ENCODE peak calls at places on chromosomes 11 and 22, in six cellular contexts. L is stomach, M is RWPE2, P is right atrium auricular region, Z is Caco-2, W is adipocyte. E is an unnamed sample. For H3K4me1, the result is how much of the 10 kb centered on the place peaks cover.

GRCh38 chr11:99979052-99979451 is 708.0 kb upstream of the ARHGAP42 start:
- DNase-seq in L (no peak), M (no peak), P (no peak), Z (no peak), W (no peak), E (no peak)

GRCh38 chr11:68076371-68077042 is 37.7 kb downstream of the TCIRG1 start:
- DNase-seq in L (no peak), M (no peak), P (no peak), Z (no peak), W (no peak), E (no peak)

GRCh38 chr11:9672918-9673317 is 9.0 kb downstream of the SWAP70 start:
- DNase-seq in L (no peak), M (no peak), P (no peak), Z (no peak), W (no peak), E (no peak)

GRCh38 chr11:120932305-120932905 is 91.5 kb upstream of the TBCEL start:
- DNase-seq in L (no peak), M (no peak), P (no peak), Z (no peak), W (no peak), E (no peak)

GRCh38 chr11:107017433-107018227 is 646 bp downstream of the GUCY1A2 start:
- DNase-seq in L (no peak), M (peak), P (no peak), Z (no peak), W (peak), E (peak)

GRCh38 chr11:44532809-44533208 is 32.7 kb upstream of the CD82 start:
- DNase-seq in L (no peak), M (no peak), P (no peak), Z (no peak), W (no peak), E (no peak)

GRCh38 chr11:70689764-70690163 is 291.4 kb downstream of the CTTN start:
- DNase-seq in L (no peak), M (no peak), P (no peak), Z (no peak), W (no peak), E (no peak)

GRCh38 chr11:16809901-16810668 is 71.6 kb downstream of the C11orf58 start:
- DNase-seq in L (no peak), M (no peak), P (peak), Z (no peak), W (peak), E (no peak)

GRCh38 chr11:43116071-43116470 is 195.7 kb upstream of the API5 start:
- DNase-seq in L (no peak), M (no peak), P (no peak), Z (no peak), W (no peak), E (no peak)

GRCh38 chr11:74570266-74571061 is 21.9 kb upstream of the POLD3 start:
- DNase-seq in L (peak), M (no peak), P (no peak), Z (peak), W (peak), E (peak)

GRCh38 chr22:40620464-40621046 is 16.0 kb downstream of the MRTFA start:
- DNase-seq in L (no peak), M (no peak), P (no peak), Z (no peak), W (no peak), E (no peak)

GRCh38 chr22:49913026-49913425 is 5.2 kb downstream of the ALG12 start:
- DNase-seq in L (no peak), M (no peak), P (no peak), Z (no peak), W (no peak), E (peak)

GRCh38 chr11:111743700-111744099 is 22.5 kb downstream of the PPP2R1B start:
- DNase-seq in L (no peak), M (no peak), P (no peak), Z (no peak), W (no peak), E (no peak)

GRCh38 chr11:94700631-94701030 is 67.5 kb upstream of the AMOTL1 start:
- DNase-seq in L (no peak), M (no peak), P (no peak), Z (no peak), W (no peak), E (no peak)

GRCh38 chr11:72333657-72334056 is 89.7 kb upstream of the PHOX2A start:
- DNase-seq in L (no peak), M (no peak), P (no peak), Z (no peak), W (no peak), E (peak)

GRCh38 chr11:88522624-88523361 is 185.3 kb upstream of the CTSC start:
- DNase-seq in L (no peak), M (no peak), P (no peak), Z (no peak), W (peak), E (no peak)

GRCh38 chr22:46036558-46037408 is 59.8 kb upstream of the WNT7B start:
- DNase-seq in L (peak), M (peak), P (no peak), Z (peak), W (no peak), E (peak)

GRCh38 chr11:831132-831864 is 1.5 kb upstream of the CD151 start:
- DNase-seq in L (no peak), M (no peak), P (no peak), Z (no peak), W (peak), E (no peak)

GRCh38 chr11:832529-833113 is at the start of gene CD151:
- DNase-seq in L (peak), M (no peak), P (no peak), Z (no peak), W (peak), E (peak)

GRCh38 chr11:833114-833791 is 501 bp downstream of the CD151 start:
- DNase-seq in L (peak), M (no peak), P (peak), Z (no peak), W (peak), E (peak)

GRCh38 chr11:830295-831131 is 2.2 kb upstream of the CD151 start:
- DNase-seq in L (peak), M (peak), P (no peak), Z (peak), W (peak), E (peak)

DNA sequence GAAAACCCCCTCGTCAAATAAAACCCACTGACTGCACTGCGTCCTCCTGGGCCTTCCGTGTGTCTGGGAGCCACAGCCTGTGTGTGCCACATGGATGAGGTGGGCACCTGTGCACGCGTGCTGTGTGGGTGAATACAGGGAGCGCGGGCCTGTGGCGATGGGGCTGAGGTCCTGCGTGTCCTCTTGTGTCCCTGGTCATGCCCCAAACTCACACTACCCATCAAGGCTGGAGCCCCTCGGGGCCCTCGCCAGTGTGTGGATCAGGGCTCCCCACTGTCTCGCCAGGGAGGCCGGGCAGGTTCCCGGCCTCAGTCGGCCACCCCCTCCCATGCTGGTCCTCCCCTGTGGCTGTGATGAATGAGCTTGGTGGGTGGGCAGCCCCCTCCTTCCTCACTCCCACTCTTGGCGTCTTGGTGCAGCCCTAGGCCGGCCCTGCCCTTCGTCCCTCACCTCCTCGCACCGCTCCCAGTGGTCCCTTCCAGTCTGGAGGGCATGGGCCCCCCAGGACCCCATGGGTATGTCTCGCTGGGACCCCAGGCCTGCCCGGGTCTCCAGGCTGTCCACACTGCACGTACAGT is 712 bp upstream of the CD151 start:
- DNase-seq in L (no peak), M (no peak), P (no peak), Z (no peak), W (no peak), E (peak)
- H3K4me1 ChIP-seq in L (half or more), M (under half), P (under half), Z (under half), W (under half), E (half or more)

GRCh38 chr11:2397005-2397404 is 3.5 kb upstream of the TSSC4 start:
- DNase-seq in L (no peak), M (no peak), P (no peak), Z (no peak), W (no peak), E (no peak)
- H3K4me1 ChIP-seq in L (half or more), M (under half), P (under half), Z (under half), W (under half), E (under half)

DNA sequence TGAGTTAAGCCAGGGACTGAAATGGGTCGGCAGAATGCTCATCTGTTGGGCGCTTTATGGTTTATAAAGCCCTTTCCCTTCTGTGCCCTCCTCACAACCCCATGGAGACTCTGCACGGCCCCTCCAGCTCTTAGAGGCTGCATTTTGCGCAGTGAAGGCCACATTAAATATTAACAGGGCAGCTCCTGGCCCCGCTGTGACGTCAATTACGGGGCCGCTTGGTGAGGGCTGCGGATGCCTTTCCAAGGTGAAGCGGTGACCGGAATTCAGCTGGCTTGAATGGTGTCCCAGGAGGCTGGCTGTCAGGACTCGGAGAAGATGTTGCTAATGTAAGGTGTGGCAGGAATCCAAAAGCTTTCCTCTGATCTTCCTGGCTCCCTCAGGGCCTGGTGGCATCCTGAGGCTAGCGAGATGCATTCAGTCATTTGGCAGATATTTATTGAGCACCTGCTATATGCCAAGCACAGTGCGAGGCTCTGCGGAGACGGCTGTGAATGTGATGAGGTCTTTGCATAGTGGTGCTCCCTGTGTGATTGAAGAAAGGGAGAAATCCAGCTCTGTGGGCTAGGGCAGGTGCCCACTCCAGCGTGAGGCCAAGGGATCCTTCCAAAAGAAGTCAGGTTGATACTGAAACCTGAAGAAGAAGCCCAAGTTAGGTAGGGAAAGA is 10.4 kb upstream of the YWHAH start:
- DNase-seq in L (no peak), M (no peak), P (no peak), Z (no peak), W (no peak), E (no peak)
- H3K4me1 ChIP-seq in L (under half), M (under half), P (under half), Z (under half), W (under half), E (under half)

GRCh38 chr11:6319001-6319878 is 1.1 kb downstream of the CAVIN3 start:
- DNase-seq in L (peak), M (no peak), P (peak), Z (no peak), W (peak), E (peak)
- H3K4me1 ChIP-seq in L (half or more), M (under half), P (under half), Z (under half), W (half or more), E (under half)